ENCODE peak calls at places on chromosomes 1 and 21, in five cellular contexts. One of them, this sample, is unnamed.
A peak's percentile ranks its signal among the peaks of the same experiment; 100 is the strongest.

GRCh38 chr1:148315081-148315811 is 163.2 kb upstream of the NBPF11 start:
- DNase-seq in AG09309: no peak
- DNase-seq in lower lobe of right lung: no peak
- DNase-seq in tibial artery: no peak
- DNase-seq in bronchial epithelial cell: peak; percentile 39
- DNase-seq in this sample: no peak

GRCh38 chr1:216075339-216075738 is 347.9 kb downstream of the USH2A start:
- DNase-seq in lower lobe of right lung: no peak
- DNase-seq in bronchial epithelial cell: no peak
- DNase-seq in AG09309: no peak
- DNase-seq in tibial artery: no peak
- DNase-seq in this sample: no peak

GRCh38 chr1:26278303-26278702 is 1.6 kb upstream of the SH3BGRL3 start:
- DNase-seq in bronchial epithelial cell: peak; percentile 95
- DNase-seq in AG09309: peak; percentile 83
- DNase-seq in tibial artery: peak; percentile 91
- DNase-seq in lower lobe of right lung: peak; percentile 64
- DNase-seq in this sample: peak; percentile 75

GRCh38 chr1:205505791-205506190 is 1.3 kb downstream of the CDK18 start:
- DNase-seq in AG09309: no peak
- DNase-seq in bronchial epithelial cell: peak; percentile 72
- DNase-seq in tibial artery: peak; percentile 95
- DNase-seq in lower lobe of right lung: peak; percentile 66
- DNase-seq in this sample: no peak

GRCh38 chr1:110616587-110616986 is 10.4 kb upstream of the KCNA2 start:
- DNase-seq in tibial artery: no peak
- DNase-seq in AG09309: no peak
- DNase-seq in bronchial epithelial cell: no peak
- DNase-seq in lower lobe of right lung: no peak
- DNase-seq in this sample: no peak

GRCh38 chr1:55064861-55065263 is 25.5 kb downstream of the PCSK9 start:
- DNase-seq in bronchial epithelial cell: peak; percentile 53
- DNase-seq in AG09309: peak; percentile 37
- DNase-seq in tibial artery: no peak
- DNase-seq in lower lobe of right lung: no peak
- DNase-seq in this sample: no peak

GRCh38 chr1:9852410-9853301 is 28.9 kb upstream of the CLSTN1 start:
- DNase-seq in tibial artery: no peak
- DNase-seq in lower lobe of right lung: no peak
- DNase-seq in AG09309: peak; percentile 74
- DNase-seq in bronchial epithelial cell: no peak
- DNase-seq in this sample: no peak

GRCh38 chr1:151837841-151838490 is 1.7 kb downstream of the C2CD4D start:
- DNase-seq in bronchial epithelial cell: no peak
- DNase-seq in lower lobe of right lung: no peak
- DNase-seq in AG09309: no peak
- DNase-seq in tibial artery: no peak
- DNase-seq in this sample: no peak

GRCh38 chr1:5232537-5232936 is 578.1 kb downstream of the AJAP1 start:
- DNase-seq in tibial artery: no peak
- DNase-seq in bronchial epithelial cell: no peak
- DNase-seq in AG09309: no peak
- DNase-seq in lower lobe of right lung: no peak
- DNase-seq in this sample: no peak

GRCh38 chr21:18384771-18385170 is 18.8 kb downstream of the TMPRSS15 start:
- DNase-seq in bronchial epithelial cell: peak; percentile 3
- DNase-seq in lower lobe of right lung: no peak
- DNase-seq in tibial artery: no peak
- DNase-seq in AG09309: no peak
- DNase-seq in this sample: no peak

GRCh38 chr1:92065042-92065441 is 10.2 kb downstream of the SETSIP start:
- DNase-seq in tibial artery: no peak
- DNase-seq in AG09309: no peak
- DNase-seq in lower lobe of right lung: no peak
- DNase-seq in bronchial epithelial cell: no peak
- DNase-seq in this sample: no peak

GRCh38 chr1:192607836-192608235 is 28.1 kb upstream of the RGS13 start:
- DNase-seq in lower lobe of right lung: no peak
- DNase-seq in AG09309: no peak
- DNase-seq in bronchial epithelial cell: no peak
- DNase-seq in tibial artery: no peak
- DNase-seq in this sample: no peak

DNA sequence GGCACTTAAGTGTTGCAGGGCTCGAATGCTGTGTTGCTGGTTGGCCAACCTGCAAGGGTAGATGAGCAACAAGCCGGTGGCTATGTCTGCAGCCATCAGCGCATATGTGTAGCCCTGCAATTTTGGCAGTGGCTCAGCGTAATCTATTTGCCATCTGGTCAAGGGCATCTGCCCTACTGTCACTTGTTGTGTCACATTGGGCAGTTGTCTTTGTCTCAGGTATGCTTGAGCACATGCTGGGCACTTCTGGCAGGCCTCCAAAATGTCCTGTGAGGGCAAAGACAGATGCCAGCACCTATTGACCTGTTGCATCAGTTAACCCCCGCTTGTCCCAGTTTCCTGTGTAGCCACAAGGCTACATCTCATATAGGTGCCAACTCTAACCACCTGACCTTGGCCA is 111.8 kb downstream of the GDAP2 start:
- DNase-seq in tibial artery: peak; percentile 56
- DNase-seq in lower lobe of right lung: no peak
- DNase-seq in AG09309: no peak
- DNase-seq in bronchial epithelial cell: no peak
- DNase-seq in this sample: no peak
- TF ChIP-seq CTCF in tibial artery: no peak
- TF ChIP-seq CTCF in lower lobe of right lung: no peak
- TF ChIP-seq CTCF in AG09309: no peak
- TF ChIP-seq CTCF in bronchial epithelial cell: no peak
- TF ChIP-seq CTCF in this sample: no peak

GRCh38 chr21:46285761-46286667 is at the start of gene YBEY:
- DNase-seq in AG09309: peak; percentile 65
- DNase-seq in lower lobe of right lung: peak; percentile 93
- DNase-seq in bronchial epithelial cell: peak; percentile 70
- DNase-seq in tibial artery: peak; percentile 93
- DNase-seq in this sample: peak; percentile 99
- TF ChIP-seq CTCF in AG09309: peak; percentile 41
- TF ChIP-seq CTCF in lower lobe of right lung: peak; percentile 36
- TF ChIP-seq CTCF in bronchial epithelial cell: peak; percentile 58
- TF ChIP-seq CTCF in tibial artery: peak; percentile 40
- TF ChIP-seq CTCF in this sample: peak; percentile 75

GRCh38 chr1:98988906-98989603 is 15.6 kb downstream of the PLPPR5 start:
- DNase-seq in bronchial epithelial cell: no peak
- DNase-seq in AG09309: no peak
- DNase-seq in tibial artery: no peak
- DNase-seq in lower lobe of right lung: no peak
- DNase-seq in this sample: no peak

GRCh38 chr1:98992844-98993243 is 11.8 kb downstream of the PLPPR5 start:
- DNase-seq in AG09309: no peak
- DNase-seq in bronchial epithelial cell: no peak
- DNase-seq in lower lobe of right lung: no peak
- DNase-seq in tibial artery: no peak
- DNase-seq in this sample: no peak

GRCh38 chr1:98985687-98986086 is 19.0 kb downstream of the PLPPR5 start:
- DNase-seq in AG09309: no peak
- DNase-seq in tibial artery: no peak
- DNase-seq in bronchial epithelial cell: no peak
- DNase-seq in lower lobe of right lung: no peak
- DNase-seq in this sample: no peak

GRCh38 chr1:98991127-98992003 is 13.3 kb downstream of the PLPPR5 start:
- DNase-seq in lower lobe of right lung: no peak
- DNase-seq in AG09309: peak; percentile 86
- DNase-seq in tibial artery: no peak
- DNase-seq in bronchial epithelial cell: peak; percentile 99
- DNase-seq in this sample: no peak
- TF ChIP-seq CTCF in lower lobe of right lung: no peak
- TF ChIP-seq CTCF in AG09309: no peak
- TF ChIP-seq CTCF in tibial artery: no peak
- TF ChIP-seq CTCF in bronchial epithelial cell: peak; percentile 22
- TF ChIP-seq CTCF in this sample: peak; percentile 61

GRCh38 chr1:57835620-57836019 is 411.8 kb upstream of the DAB1 start:
- DNase-seq in lower lobe of right lung: no peak
- DNase-seq in AG09309: no peak
- DNase-seq in bronchial epithelial cell: no peak
- DNase-seq in tibial artery: no peak
- DNase-seq in this sample: no peak
- TF ChIP-seq CTCF in lower lobe of right lung: no peak
- TF ChIP-seq CTCF in AG09309: no peak
- TF ChIP-seq CTCF in bronchial epithelial cell: no peak
- TF ChIP-seq CTCF in tibial artery: no peak
- TF ChIP-seq CTCF in this sample: no peak

GRCh38 chr1:233677690-233678354 is 63.9 kb downstream of the KCNK1 start:
- DNase-seq in AG09309: no peak
- DNase-seq in lower lobe of right lung: no peak
- DNase-seq in tibial artery: no peak
- DNase-seq in bronchial epithelial cell: no peak
- DNase-seq in this sample: no peak

GRCh38 chr1:233673947-233674431 is 60.1 kb downstream of the KCNK1 start:
- DNase-seq in bronchial epithelial cell: no peak
- DNase-seq in lower lobe of right lung: no peak
- DNase-seq in tibial artery: no peak
- DNase-seq in AG09309: no peak
- DNase-seq in this sample: no peak

GRCh38 chr1:233675394-233675793 is 61.5 kb downstream of the KCNK1 start:
- DNase-seq in tibial artery: no peak
- DNase-seq in AG09309: no peak
- DNase-seq in lower lobe of right lung: no peak
- DNase-seq in bronchial epithelial cell: no peak
- DNase-seq in this sample: no peak

GRCh38 chr1:233673146-233673946 is 59.4 kb downstream of the KCNK1 start:
- DNase-seq in tibial artery: no peak
- DNase-seq in bronchial epithelial cell: no peak
- DNase-seq in AG09309: no peak
- DNase-seq in lower lobe of right lung: no peak
- DNase-seq in this sample: no peak

DNA sequence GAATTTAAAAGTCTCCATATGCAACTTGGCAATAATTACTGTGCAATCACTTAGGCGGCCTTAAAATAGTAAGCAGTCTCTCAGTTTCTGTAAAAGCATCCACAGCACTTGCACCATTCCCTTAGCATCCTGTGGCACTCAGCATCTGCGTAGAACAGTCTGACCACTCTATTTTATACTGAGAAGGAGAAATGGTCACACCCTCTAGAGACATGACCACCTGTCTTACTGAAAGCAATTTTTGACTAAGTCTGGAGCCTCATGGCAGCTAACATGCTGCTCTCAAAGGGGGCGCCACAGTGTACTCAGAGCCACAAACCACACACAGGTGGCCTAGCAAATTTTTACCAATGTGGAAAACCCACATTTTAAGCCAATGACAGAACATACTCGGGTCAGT is 62.0 kb downstream of the KCNK1 start:
- DNase-seq in bronchial epithelial cell: no peak
- DNase-seq in lower lobe of right lung: no peak
- DNase-seq in AG09309: no peak
- DNase-seq in tibial artery: no peak
- DNase-seq in this sample: no peak
- TF ChIP-seq CTCF in bronchial epithelial cell: no peak
- TF ChIP-seq CTCF in lower lobe of right lung: no peak
- TF ChIP-seq CTCF in AG09309: no peak
- TF ChIP-seq CTCF in tibial artery: no peak
- TF ChIP-seq CTCF in this sample: no peak